ENCODE peak calls at places on chromosome 21, in six cellular contexts. V is neuronal stem cell; T is NCI-H460; H is NCI-H2029 treated with DMSO at 0.1 percent for 48 hours; K is activated CD8-positive, alpha-beta memory T cell treated with anti-CD3 and anti-CD28 coated beads for 48 hours; U is astrocyte of the spinal cord. G is an unnamed sample.

GRCh38 chr21:33231526-33231925 is 1.8 kb downstream of the IFNAR2 start:
- DNase-seq in K (no peak), H (no peak), T (no peak), U (no peak), V (no peak), G (no peak)

GRCh38 chr21:18041012-18041411 is 203.6 kb upstream of the CHODL start:
- DNase-seq in U (peak; percentile 22), K (no peak), V (no peak), H (no peak), T (peak; percentile 39), G (peak; percentile 3)

GRCh38 chr21:25025596-25025995 is 581.7 kb downstream of the MRPL39 start:
- DNase-seq in K (no peak), T (no peak), U (no peak), V (no peak), H (no peak), G (no peak)

GRCh38 chr21:41536076-41536826 is 28.3 kb upstream of the TMPRSS2 start:
- DNase-seq in V (no peak), H (no peak), U (no peak), T (no peak), K (no peak), G (no peak)

GRCh38 chr21:38386967-38387366 is 111.3 kb downstream of the ERG start:
- DNase-seq in V (no peak), U (peak; percentile 12), H (no peak), K (no peak), T (no peak), G (no peak)

GRCh38 chr21:43366656-43367055 is 60.3 kb downstream of the SIK1 start:
- DNase-seq in H (no peak), U (no peak), K (no peak), T (no peak), V (no peak), G (no peak)

GRCh38 chr21:45615145-45615711 is 28.3 kb upstream of the PCBP3 start:
- DNase-seq in T (peak; percentile 47), K (peak; percentile 31), U (peak; percentile 57), H (no peak), V (no peak), G (no peak)

GRCh38 chr21:14646893-14647292 is 100.8 kb upstream of the SAMSN1 start:
- DNase-seq in U (no peak), K (no peak), T (no peak), H (no peak), V (no peak), G (no peak)

G was measured in LoVo.